ENCODE peak calls at places on chromosomes 2 and 18, in ten cellular contexts. A is SK-N-SH treated with all-trans-retinoic acid at 6 μM for 48 hours; E is activated T-cell treated with anti-CD3 and anti-CD28 coated beads, Interleukin-2, amount 50 U/mL, for 4 hours; M is right cardiac atrium; W is natural killer cell; G is heart left ventricle; I is Right ventricle myocardium superior; N is IMR-90; P is stimulated activated naive CD8-positive, alpha-beta T cell treated with anti-CD3 and anti-CD28 coated beads, Interleukin-15, amount 100 ng/mL, for 72 hours; C is left lobe of liver. R is an unnamed sample.

GRCh38 chr2:119263656-119264055 is 40.0 kb downstream of the STEAP3 start:
- ATAC-seq in N (no peak), G (no peak), A (no peak), I (no peak), W (no peak), M (peak; percentile 26), E (no peak), C (no peak), P (no peak), R (no peak)

GRCh38 chr2:101766871-101767739 is 69.6 kb downstream of the MAP4K4 start:
- ATAC-seq in A (peak; percentile 81), N (peak; percentile 75), C (peak; percentile 33), W (no peak), M (peak; percentile 45), E (no peak), G (no peak), P (peak; percentile 51), I (no peak), R (peak; percentile 36)

GRCh38 chr2:233039217-233040173 is 7.0 kb downstream of the NEU2 start:
- ATAC-seq in N (no peak), M (no peak), E (no peak), I (no peak), A (no peak), C (peak; percentile 57), G (no peak), P (no peak), W (no peak), R (no peak)

GRCh38 chr18:46054956-46055831 is 16.9 kb downstream of the PSTPIP2 start:
- ATAC-seq in P (peak; percentile 89), G (no peak), I (no peak), W (peak; percentile 94), N (no peak), C (no peak), M (no peak), A (peak; percentile 42), E (peak; percentile 71), R (no peak)

GRCh38 chr2:143139835-143140393 is 10.7 kb downstream of the ARHGAP15 start:
- ATAC-seq in E (peak; percentile 65), W (peak; percentile 64), M (no peak), C (no peak), A (no peak), N (no peak), G (no peak), I (no peak), P (peak; percentile 39), R (no peak)

GRCh38 chr2:232988444-232988843 is 24.6 kb downstream of the NGEF start:
- ATAC-seq in W (no peak), C (peak; percentile 75), G (peak; percentile 59), P (no peak), M (peak; percentile 76), I (no peak), E (no peak), N (peak; percentile 98), A (peak; percentile 99), R (no peak)

GRCh38 chr2:237540223-237540775 is 26.1 kb upstream of the PRLH start:
- ATAC-seq in M (peak; percentile 24), W (no peak), E (no peak), N (no peak), P (no peak), G (peak; percentile 32), C (peak; percentile 7), I (peak; percentile 26), A (no peak), R (peak; percentile 25)

GRCh38 chr2:239109041-239109915 is 261.4 kb downstream of the TWIST2 start:
- ATAC-seq in A (no peak), W (no peak), G (peak; percentile 21), C (peak; percentile 93), E (no peak), P (no peak), I (peak; percentile 56), N (no peak), M (no peak), R (no peak)

GRCh38 chr2:64819371-64819770 is 165.7 kb upstream of the SERTAD2 start:
- ATAC-seq in G (no peak), N (no peak), I (no peak), E (peak; percentile 10), A (no peak), C (no peak), P (no peak), M (peak; percentile 26), W (no peak), R (peak; percentile 55)

GRCh38 chr2:210188755-210189154 is 17.5 kb upstream of the KANSL1L start:
- ATAC-seq in W (no peak), M (no peak), C (no peak), N (no peak), A (peak; percentile 70), P (no peak), G (no peak), E (no peak), I (no peak), R (no peak)

GRCh38 chr18:78692105-78692504 is 287.5 kb upstream of the SALL3 start:
- ATAC-seq in G (no peak), C (no peak), P (no peak), W (no peak), M (no peak), N (no peak), E (peak; percentile 74), A (no peak), I (no peak), R (no peak)

GRCh38 chr2:20185176-20186022 is 39.5 kb downstream of the SDC1 start:
- ATAC-seq in E (no peak), M (no peak), N (peak; percentile 12), P (no peak), G (no peak), W (no peak), A (peak; percentile 18), C (no peak), I (peak; percentile 30), R (no peak)

GRCh38 chr2:187003038-187003543 is 154.1 kb upstream of the ZSWIM2 start:
- ATAC-seq in W (peak; percentile 46), M (peak; percentile 59), G (no peak), A (no peak), N (peak; percentile 29), P (no peak), C (no peak), E (no peak), I (peak; percentile 34), R (no peak)

GRCh38 chr2:21032338-21033236 is 11.3 kb downstream of the APOB start:
- ATAC-seq in M (no peak), W (no peak), I (peak; percentile 67), C (peak; percentile 3), E (no peak), A (no peak), P (no peak), G (peak; percentile 33), N (no peak), R (no peak)

GRCh38 chr2:49286726-49287125 is 132.4 kb upstream of the FSHR start:
- ATAC-seq in E (no peak), W (no peak), N (no peak), G (no peak), I (no peak), A (no peak), M (no peak), P (no peak), C (no peak), R (no peak)

GRCh38 chr2:200415455-200415854 is 94.4 kb downstream of the KCTD18 start:
- ATAC-seq in G (no peak), P (no peak), E (no peak), A (no peak), I (no peak), M (no peak), N (no peak), C (no peak), W (no peak), R (no peak)

GRCh38 chr2:200373196-200373595 is 66.7 kb downstream of the SPATS2L start:
- ATAC-seq in M (no peak), N (no peak), C (no peak), A (peak; percentile 35), I (no peak), E (peak; percentile 35), W (no peak), P (peak; percentile 64), G (no peak), R (no peak)

GRCh38 chr2:99975386-99975785 is 167.0 kb downstream of the AFF3 start:
- ATAC-seq in W (no peak), N (peak; percentile 68), C (no peak), P (no peak), G (no peak), I (no peak), E (no peak), M (no peak), A (peak; percentile 54), R (no peak)

GRCh38 chr2:111617804-111618576 is 266.0 kb downstream of the ANAPC1 start:
- ATAC-seq in P (no peak), G (peak; percentile 16), N (no peak), E (no peak), W (no peak), A (peak; percentile 19), M (peak; percentile 79), C (peak; percentile 87), I (peak; percentile 73), R (no peak)

GRCh38 chr2:453132-453531 is 165.2 kb upstream of the ALKAL2 start:
- ATAC-seq in G (no peak), C (no peak), I (no peak), A (no peak), M (no peak), N (no peak), E (no peak), P (no peak), W (no peak), R (peak; percentile 82)

R was measured in stimulated activated memory B cell treated with anti-CD40 and anti-IgM and Interleukin-4, amounts not matched to agents 10 μg/mL and 1 μg/mL and 100 μg/mL, for 72 hours.